ENCODE peak calls at places on chromosome 19, in five cellular contexts. J, K, U, F and G are unnamed samples.

GRCh38 chr19:45826934-45827333 is 11.8 kb upstream of the RSPH6A start:
- DNase-seq in F (no peak), K (no peak), U (no peak), J (no peak), G (no peak)

GRCh38 chr19:28737021-28737525 is 475.9 kb downstream of the UQCRFS1 start:
- DNase-seq in J (peak), K (peak), U (peak), F (no peak), G (peak)

GRCh38 chr19:53785196-53785889 is 38.8 kb downstream of the NLRP12 start:
- DNase-seq in J (no peak), F (no peak), U (no peak), K (no peak), G (no peak)

GRCh38 chr19:29415507-29415906 is 110.3 kb upstream of the VSTM2B start:
- DNase-seq in U (no peak), K (no peak), F (no peak), J (no peak), G (no peak)

GRCh38 chr19:39405930-39406655 is 554 bp upstream of the ZFP36 start:
- DNase-seq in K (peak), J (no peak), F (peak), U (no peak), G (no peak)

GRCh38 chr19:48609571-48610108 is 3.1 kb downstream of the SPACA4 start:
- DNase-seq in J (no peak), K (no peak), F (no peak), U (no peak), G (no peak)

GRCh38 chr19:17332677-17333581 is 1.7 kb downstream of the ANO8 start:
- DNase-seq in J (peak), U (peak), K (no peak), F (no peak), G (peak)

GRCh38 chr19:38949580-38950367 is 19.0 kb downstream of the MRPS12 start:
- DNase-seq in F (peak), J (peak), U (peak), K (peak), G (peak)

GRCh38 chr19:38793186-38793585 is 4.2 kb downstream of the LGALS7B start:
- DNase-seq in U (peak), J (peak), F (no peak), K (no peak), G (peak)